ENCODE peak calls at places on chromosomes 1 and 21, in four cellular contexts. Q is NCI-H774, F is MV-4-11, H is ureter. A is an unnamed sample.
A peak's percentile ranks its signal among the peaks of the same experiment; 100 is the strongest.

GRCh38 chr1:3483801-3484444 is 29.5 kb downstream of the ARHGEF16 start:
- DNase-seq in Q (no peak), F (no peak), H (no peak), A (no peak)

GRCh38 chr1:16162163-16162822 is 6.4 kb upstream of the EPHA2 start:
- DNase-seq in Q (no peak), F (no peak), H (no peak), A (peak; percentile 55)

GRCh38 chr1:244834596-244835275 is 722 bp upstream of the COX20 start:
- DNase-seq in F (peak; percentile 97), Q (peak; percentile 95), H (peak; percentile 90), A (peak; percentile 93)

GRCh38 chr1:10031461-10031860 is 1.3 kb upstream of the UBE4B start:
- DNase-seq in H (no peak), F (no peak), Q (no peak), A (peak; percentile 91)

GRCh38 chr1:165369255-165369848 is 12.8 kb upstream of the LMX1A start:
- DNase-seq in F (peak; percentile 14), Q (peak; percentile 48), H (no peak), A (peak; percentile 92)

GRCh38 chr1:237032029-237032428 is 10.0 kb upstream of the RYR2 start:
- DNase-seq in H (no peak), Q (no peak), F (no peak), A (no peak)

GRCh38 chr21:28655471-28655870 is 337.2 kb downstream of the LTN1 start:
- DNase-seq in H (no peak), F (no peak), Q (no peak), A (no peak)

GRCh38 chr21:32206631-32207030 is 72.2 kb downstream of the MIS18A start:
- DNase-seq in H (no peak), Q (no peak), F (no peak), A (no peak)

GRCh38 chr1:99227498-99227897 is 36.8 kb upstream of the PLPPR4 start:
- DNase-seq in H (no peak), Q (no peak), F (no peak), A (no peak)

GRCh38 chr1:94111879-94112278 is 9.1 kb downstream of the ABCA4 start:
- DNase-seq in F (no peak), H (no peak), Q (no peak), A (no peak)

GRCh38 chr1:151837197-151837596 is 2.4 kb downstream of the C2CD4D start:
- DNase-seq in H (no peak), F (no peak), Q (no peak), A (no peak)

GRCh38 chr1:27057389-27057788 is 44.7 kb upstream of the TENT5B start:
- DNase-seq in Q (no peak), H (no peak), F (no peak), A (no peak)

GRCh38 chr1:156052862-156053769 is 482 bp downstream of the UBQLN4 start:
- DNase-seq in F (peak; percentile 70), H (peak; percentile 77), Q (peak; percentile 27), A (peak; percentile 96)

GRCh38 chr1:78047131-78047530 is 1.4 kb downstream of the GIPC2 start:
- DNase-seq in H (no peak), F (no peak), Q (no peak), A (peak; percentile 62)

GRCh38 chr1:36134805-36135339 is 9.8 kb upstream of the COL8A2 start:
- DNase-seq in H (peak; percentile 64), F (peak; percentile 35), Q (no peak), A (peak; percentile 91)

GRCh38 chr1:109080441-109081082 is 4.8 kb upstream of the TAF13 start:
- DNase-seq in F (no peak), H (no peak), Q (no peak), A (no peak)

GRCh38 chr1:51218570-51218969 is 17.5 kb upstream of the RNF11 start:
- DNase-seq in Q (no peak), F (no peak), H (no peak), A (peak; percentile 26)

GRCh38 chr1:153670257-153670858 is 435 bp downstream of the ILF2 start:
- DNase-seq in F (no peak), H (no peak), Q (no peak), A (peak; percentile 26)

GRCh38 chr1:30942326-30942978 is 33.9 kb upstream of the SDC3 start:
- DNase-seq in Q (no peak), F (no peak), H (no peak), A (no peak)

GRCh38 chr1:170704256-170704655 is 40.3 kb downstream of the PRRX1 start:
- DNase-seq in F (no peak), H (no peak), Q (no peak), A (peak; percentile 25)

GRCh38 chr1:85573348-85573747 is 7.2 kb upstream of the CCN1 start:
- DNase-seq in H (no peak), Q (no peak), F (no peak), A (no peak)

GRCh38 chr1:119008483-119009299 is 20.5 kb upstream of the TBX15 start:
- DNase-seq in Q (no peak), H (no peak), F (peak; percentile 49), A (peak; percentile 95)

GRCh38 chr1:46166521-46167462 is 8.1 kb upstream of the TSPAN1 start:
- DNase-seq in Q (peak; percentile 14), F (no peak), H (peak; percentile 67), A (peak; percentile 92)

GRCh38 chr1:95309031-95309459 is 75.0 kb downstream of the RWDD3 start:
- DNase-seq in F (no peak), H (no peak), Q (peak; percentile 41), A (peak; percentile 21)

GRCh38 chr1:210558302-210558701 is 229.6 kb downstream of the HHAT start:
- DNase-seq in H (no peak), F (no peak), Q (no peak), A (no peak)

GRCh38 chr1:1947493-1947892 is 28.4 kb upstream of the TMEM52 start:
- DNase-seq in F (no peak), Q (no peak), H (no peak), A (no peak)

GRCh38 chr1:234067584-234067983 is 163.1 kb downstream of the SLC35F3 start:
- DNase-seq in F (no peak), H (no peak), Q (no peak), A (no peak)

GRCh38 chr1:184017226-184017787 is 20.2 kb downstream of the COLGALT2 start:
- DNase-seq in Q (no peak), F (peak; percentile 85), H (no peak), A (no peak)

GRCh38 chr1:11828511-11828910 is 19.1 kb downstream of the NPPA start:
- DNase-seq in F (no peak), H (no peak), Q (no peak), A (no peak)

GRCh38 chr21:40146201-40146890 is 279.1 kb downstream of the PCP4 start:
- DNase-seq in Q (peak; percentile 47), H (peak; percentile 37), F (no peak), A (no peak)

GRCh38 chr1:83497563-83497962 is 501.4 kb downstream of the TTLL7 start:
- DNase-seq in Q (no peak), F (no peak), H (no peak), A (no peak)

GRCh38 chr21:41431788-41432548 is 5.9 kb downstream of the MX1 start:
- DNase-seq in H (no peak), F (no peak), Q (no peak), A (no peak)

GRCh38 chr1:37362990-37363389 is 111.4 kb upstream of the ZC3H12A start:
- DNase-seq in H (no peak), Q (no peak), F (no peak), A (no peak)

GRCh38 chr1:9900142-9901043 is 9.7 kb downstream of the CTNNBIP1 start:
- DNase-seq in H (peak; percentile 72), F (peak; percentile 98), Q (peak; percentile 37), A (no peak)

GRCh38 chr1:65946376-65946775 is 153.7 kb downstream of the PDE4B start:
- DNase-seq in F (no peak), Q (no peak), H (no peak), A (no peak)